ENCODE peak calls at places on chromosome 18, in seven cellular contexts. F, B, N, O, Q, D and M are unnamed samples.

GRCh38 chr18:62755454-62755853 is 40.1 kb downstream of the PHLPP1 start:
- DNase-seq in B (no peak), F (no peak), D (no peak), Q (no peak), O (no peak), N (no peak), M (no peak)

GRCh38 chr18:67199993-67200617 is 316.4 kb downstream of the DSEL start:
- DNase-seq in F (no peak), B (peak), N (peak), D (peak), Q (peak), O (no peak), M (peak)

GRCh38 chr18:44627245-44627644 is 53.4 kb upstream of the SETBP1 start:
- DNase-seq in D (no peak), N (peak), B (no peak), Q (no peak), F (no peak), O (no peak), M (no peak)

GRCh38 chr18:35306588-35307250 is 16.7 kb upstream of the ZSCAN30 start:
- DNase-seq in F (no peak), O (no peak), B (no peak), N (no peak), Q (no peak), D (no peak), M (no peak)

GRCh38 chr18:46324556-46324955 is 220.4 kb downstream of the HAUS1 start:
- DNase-seq in F (no peak), D (no peak), O (no peak), Q (peak), B (peak), N (peak), M (no peak)

GRCh38 chr18:63317982-63318881 is 1.3 kb downstream of the BCL2 start:
- DNase-seq in D (peak), F (peak), B (peak), Q (no peak), O (peak), N (no peak), M (peak)

GRCh38 chr18:31101148-31102019 is 837 bp downstream of the DSC2 start:
- DNase-seq in Q (no peak), B (peak), O (peak), F (peak), N (peak), D (no peak), M (peak)

GRCh38 chr18:5498452-5498851 is 45.3 kb downstream of the EPB41L3 start:
- DNase-seq in D (no peak), B (no peak), Q (no peak), F (no peak), O (no peak), N (no peak), M (no peak)

GRCh38 chr18:51391215-51391614 is 193.7 kb upstream of the MEX3C start:
- DNase-seq in Q (no peak), B (no peak), O (no peak), D (no peak), N (no peak), F (no peak), M (no peak)

GRCh38 chr18:47204908-47205522 is 28.9 kb upstream of the IER3IP1 start:
- DNase-seq in D (no peak), F (peak), B (peak), N (peak), Q (peak), O (no peak), M (peak)

GRCh38 chr18:62757399-62758010 is 42.2 kb downstream of the PHLPP1 start:
- DNase-seq in O (no peak), B (no peak), Q (no peak), F (no peak), N (no peak), D (no peak), M (no peak)

GRCh38 chr18:2895391-2895790 is 48.6 kb downstream of the EMILIN2 start:
- DNase-seq in D (no peak), F (no peak), Q (no peak), B (no peak), N (no peak), O (no peak), M (no peak)

GRCh38 chr18:48676346-48676745 is 137.5 kb downstream of the CTIF start:
- DNase-seq in B (no peak), Q (no peak), F (peak), N (no peak), D (no peak), O (no peak), M (no peak)

GRCh38 chr18:55586841-55587240 is 1.2 kb downstream of the TCF4 start:
- DNase-seq in F (no peak), Q (no peak), D (no peak), O (no peak), B (peak), N (no peak), M (no peak)

GRCh38 chr18:51513525-51513924 is 316.0 kb upstream of the MEX3C start:
- DNase-seq in F (no peak), O (no peak), Q (no peak), N (peak), D (no peak), B (peak), M (no peak)

GRCh38 chr18:79912994-79913831 is 38.2 kb downstream of the SLC66A2 start:
- DNase-seq in Q (no peak), F (no peak), N (no peak), O (no peak), B (peak), D (no peak), M (no peak)

GRCh38 chr18:67599277-67599676 is 82.8 kb upstream of the DSEL start:
- DNase-seq in O (no peak), D (no peak), Q (peak), N (no peak), F (no peak), B (no peak), M (no peak)

GRCh38 chr18:44758821-44759624 is 78.3 kb downstream of the SETBP1 start:
- DNase-seq in D (peak), B (no peak), F (no peak), Q (no peak), O (no peak), N (no peak), M (peak)

GRCh38 chr18:10197097-10197496 is 257.3 kb upstream of the APCDD1 start:
- DNase-seq in N (no peak), O (no peak), Q (no peak), D (no peak), B (peak), F (no peak), M (no peak)

GRCh38 chr18:74367905-74368304 is 52.3 kb downstream of the C18orf63 start:
- DNase-seq in B (no peak), Q (no peak), N (no peak), D (no peak), F (no peak), O (no peak), M (no peak)

GRCh38 chr18:48896875-48897511 is 53.8 kb downstream of the SMAD7 start:
- DNase-seq in Q (no peak), F (no peak), D (peak), O (peak), B (peak), N (peak), M (peak)

GRCh38 chr18:8519102-8519501 is 90.1 kb upstream of the RAB12 start:
- DNase-seq in F (no peak), O (no peak), N (no peak), D (no peak), Q (no peak), B (no peak), M (no peak)

GRCh38 chr18:44770641-44771040 is 90.0 kb downstream of the SETBP1 start:
- DNase-seq in O (no peak), B (no peak), D (no peak), Q (no peak), N (no peak), F (no peak), M (no peak)

GRCh38 chr18:8808001-8808400 is 102.6 kb downstream of the MTCL1 start:
- DNase-seq in O (no peak), N (no peak), F (no peak), B (no peak), Q (no peak), D (no peak), M (no peak)

GRCh38 chr18:35938158-35938557 is 34.3 kb upstream of the RMP24 start:
- DNase-seq in F (no peak), N (no peak), O (no peak), B (no peak), Q (no peak), D (no peak), M (no peak)

DNA sequence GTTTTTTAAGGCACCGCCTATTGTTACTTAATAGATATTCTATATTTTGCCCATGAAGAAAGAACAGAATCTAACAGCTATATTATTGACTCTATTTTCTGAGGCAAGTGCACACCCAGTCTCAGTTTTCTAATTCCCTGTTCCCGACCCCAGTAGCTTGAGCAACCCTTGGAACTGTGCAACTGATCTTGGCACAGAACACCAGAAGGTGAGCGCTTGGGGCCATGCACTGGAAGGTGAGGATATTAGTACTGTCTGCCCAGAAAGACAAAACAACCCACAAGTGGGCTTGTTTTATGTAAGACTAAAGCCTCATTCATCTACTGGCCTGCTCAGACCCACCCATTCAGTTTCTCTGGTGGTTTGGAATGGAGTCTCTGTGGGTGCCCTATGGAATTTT is 188.8 kb upstream of the LINC00305 start:
- DNase-seq in F (no peak), N (no peak), D (no peak), Q (no peak), B (no peak), O (no peak), M (no peak)
- TF ChIP-seq CTCF in F (no peak), N (no peak), D (no peak), Q (no peak), B (no peak), O (no peak), M (no peak)

GRCh38 chr18:58125183-58125582 is 81.2 kb downstream of the NEDD4L start:
- DNase-seq in Q (no peak), O (no peak), D (no peak), N (peak), F (no peak), B (no peak), M (no peak)
- TF ChIP-seq CTCF in Q (no peak), O (no peak), D (no peak), N (no peak), F (no peak), B (peak), M (no peak)

DNA sequence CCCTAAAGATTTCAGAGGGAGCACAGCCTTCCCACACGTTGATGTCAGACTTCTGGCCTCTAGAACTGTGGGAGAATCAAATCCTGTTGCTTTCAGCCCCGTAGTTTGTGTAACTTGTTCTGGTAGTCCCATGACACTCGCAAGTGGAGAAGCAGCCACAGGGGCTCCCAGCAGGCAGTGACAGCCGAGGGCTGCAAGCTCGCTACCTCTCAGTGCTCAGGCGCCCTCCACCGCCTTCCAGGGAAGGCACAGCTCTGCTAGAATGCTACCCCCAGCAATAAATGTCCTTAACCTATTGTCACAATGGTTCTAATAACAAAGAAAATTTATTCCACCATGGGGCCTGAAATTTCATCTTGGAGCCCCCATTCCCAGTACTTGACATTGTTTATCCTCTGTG is 143.1 kb upstream of the ZNF236 start:
- DNase-seq in Q (no peak), F (peak), O (no peak), B (peak), D (no peak), N (no peak), M (no peak)
- TF ChIP-seq CTCF in Q (no peak), F (no peak), O (no peak), B (peak), D (no peak), N (no peak), M (no peak)

DNA sequence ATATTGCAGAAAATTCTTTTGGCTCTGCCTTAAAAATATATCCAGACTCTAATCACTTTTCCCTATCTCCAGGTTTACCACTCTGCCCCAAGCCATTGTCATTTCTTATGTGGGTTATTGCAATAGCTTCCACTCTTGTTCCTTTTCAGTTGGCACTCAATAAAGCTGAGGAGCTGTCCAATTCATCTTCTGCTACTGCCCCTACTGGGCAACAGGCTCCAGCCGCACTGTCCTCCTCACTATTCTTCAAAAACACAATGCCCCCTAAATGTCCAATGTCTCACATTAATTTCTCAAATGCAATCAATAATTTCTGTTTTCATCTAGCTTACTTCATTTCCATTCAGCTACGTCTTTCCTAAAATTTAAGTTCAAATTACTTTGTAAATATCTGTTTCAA is 1262.5 kb upstream of the CDH2 start:
- DNase-seq in O (no peak), N (no peak), D (no peak), B (no peak), F (no peak), Q (no peak), M (no peak)
- TF ChIP-seq CTCF in O (no peak), N (no peak), D (no peak), B (peak), F (no peak), Q (peak), M (no peak)

DNA sequence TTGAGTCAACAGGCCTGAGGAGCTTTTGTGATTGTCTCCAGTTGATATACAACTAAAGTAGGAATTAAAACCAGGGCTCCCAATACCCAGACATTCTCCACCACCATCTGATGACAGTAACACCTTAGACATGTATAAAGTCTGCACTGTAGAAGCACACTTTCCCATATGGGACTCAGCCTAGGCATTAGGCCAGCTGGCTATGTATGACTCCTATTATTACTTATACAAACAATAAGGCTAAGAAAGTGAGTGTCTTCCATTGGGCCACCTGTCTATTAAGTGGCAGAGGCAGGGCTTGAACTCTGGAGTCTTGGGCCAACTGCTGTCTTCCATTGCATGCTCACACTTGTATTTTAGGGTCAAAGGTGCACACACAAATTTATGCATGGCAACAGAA is 32.1 kb upstream of the COLEC12 start:
- DNase-seq in F (no peak), Q (no peak), B (no peak), D (no peak), N (no peak), O (no peak), M (no peak)
- TF ChIP-seq CTCF in F (no peak), Q (no peak), B (no peak), D (no peak), N (no peak), O (no peak), M (no peak)

GRCh38 chr18:13253786-13254755 is 35.5 kb downstream of the LDLRAD4 start:
- DNase-seq in O (no peak), N (no peak), D (no peak), Q (no peak), F (no peak), B (no peak), M (no peak)
- TF ChIP-seq CTCF in O (no peak), N (no peak), D (no peak), Q (no peak), F (no peak), B (no peak), M (no peak)

DNA sequence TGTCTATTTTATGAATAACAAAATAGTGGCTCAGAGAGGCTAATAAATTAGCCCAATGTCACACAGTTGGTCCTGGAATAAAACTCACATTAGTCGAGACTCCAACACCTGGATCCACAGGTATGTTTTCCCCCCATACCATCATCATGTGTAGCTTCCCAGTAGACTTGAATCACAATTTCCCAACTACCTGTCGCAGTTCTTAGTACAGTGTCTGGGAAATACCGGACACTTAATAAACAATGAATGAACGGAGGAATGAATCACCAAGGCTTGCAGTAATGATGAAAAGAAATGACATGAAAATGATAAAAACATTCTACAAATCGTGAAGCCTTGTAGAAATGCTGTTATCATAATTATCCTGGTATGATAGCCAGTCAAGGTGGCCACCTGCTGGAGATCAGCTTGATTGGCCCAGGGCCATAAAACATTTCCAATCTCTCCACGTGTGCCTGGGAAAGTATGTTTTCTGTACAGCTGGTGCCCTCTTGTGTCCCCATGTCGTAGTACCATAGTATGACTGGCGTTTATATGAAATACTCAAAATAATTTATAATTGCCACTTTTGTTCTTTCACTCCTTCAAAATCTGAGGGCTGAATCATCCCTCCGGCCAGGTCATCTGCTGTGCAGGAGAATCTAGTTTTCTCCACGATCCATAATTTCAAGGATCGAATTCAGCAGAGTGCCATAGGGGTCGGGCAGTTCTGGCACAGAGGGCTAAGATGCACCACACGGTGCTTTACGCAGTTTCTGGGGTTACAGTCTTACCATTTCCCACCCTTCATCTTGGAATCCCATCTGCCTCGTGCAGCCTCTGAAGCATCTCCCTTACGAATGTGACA is 95.4 kb downstream of the LAMA1 start:
- DNase-seq in B (peak), D (no peak), Q (no peak), F (no peak), O (no peak), N (peak), M (no peak)
- TF ChIP-seq CTCF in B (peak), D (peak), Q (peak), F (peak), O (no peak), N (peak), M (no peak)